ENCODE peak calls at places on chromosomes 11 and 22, in ten cellular contexts. One of them, this sample, is unnamed.

GRCh38 chr11:72418834-72419560 is 15.3 kb downstream of the CLPB start:
- DNase-seq in uterus: no peak
- DNase-seq in activated B cell treated with CpG ODN at 0.5 μM for 24 hours: no peak
- DNase-seq in fibroblast of pulmonary artery: no peak
- DNase-seq in AG09309: no peak
- DNase-seq in tibial nerve: no peak
- DNase-seq in body of pancreas: no peak
- DNase-seq in Calu3: no peak
- DNase-seq in HFFc6: no peak
- DNase-seq in thoracic aorta: no peak
- DNase-seq in this sample: no peak

GRCh38 chr22:45997077-45997774 is 20.3 kb upstream of the WNT7B start:
- DNase-seq in uterus: peak
- DNase-seq in activated B cell treated with CpG ODN at 0.5 μM for 24 hours: no peak
- DNase-seq in fibroblast of pulmonary artery: peak
- DNase-seq in AG09309: peak
- DNase-seq in tibial nerve: peak
- DNase-seq in body of pancreas: peak
- DNase-seq in Calu3: peak
- DNase-seq in HFFc6: peak
- DNase-seq in thoracic aorta: no peak
- DNase-seq in this sample: peak

GRCh38 chr22:30754971-30755759 is 60.5 kb downstream of the OSBP2 start:
- DNase-seq in uterus: peak
- DNase-seq in activated B cell treated with CpG ODN at 0.5 μM for 24 hours: no peak
- DNase-seq in fibroblast of pulmonary artery: peak
- DNase-seq in AG09309: peak
- DNase-seq in tibial nerve: peak
- DNase-seq in body of pancreas: peak
- DNase-seq in Calu3: peak
- DNase-seq in HFFc6: peak
- DNase-seq in thoracic aorta: no peak
- DNase-seq in this sample: peak

GRCh38 chr11:111745719-111746504 is 20.3 kb downstream of the PPP2R1B start:
- DNase-seq in uterus: no peak
- DNase-seq in activated B cell treated with CpG ODN at 0.5 μM for 24 hours: no peak
- DNase-seq in fibroblast of pulmonary artery: peak
- DNase-seq in AG09309: peak
- DNase-seq in tibial nerve: no peak
- DNase-seq in body of pancreas: no peak
- DNase-seq in Calu3: no peak
- DNase-seq in HFFc6: peak
- DNase-seq in thoracic aorta: no peak
- DNase-seq in this sample: no peak

GRCh38 chr11:121829159-121829643 is 286.8 kb downstream of the BLID start:
- DNase-seq in uterus: no peak
- DNase-seq in activated B cell treated with CpG ODN at 0.5 μM for 24 hours: no peak
- DNase-seq in fibroblast of pulmonary artery: peak
- DNase-seq in AG09309: peak
- DNase-seq in tibial nerve: peak
- DNase-seq in body of pancreas: peak
- DNase-seq in Calu3: no peak
- DNase-seq in HFFc6: peak
- DNase-seq in thoracic aorta: peak
- DNase-seq in this sample: no peak

GRCh38 chr11:125242141-125242780 is 77.7 kb downstream of the PKNOX2 start:
- DNase-seq in uterus: no peak
- DNase-seq in activated B cell treated with CpG ODN at 0.5 μM for 24 hours: no peak
- DNase-seq in fibroblast of pulmonary artery: no peak
- DNase-seq in AG09309: no peak
- DNase-seq in tibial nerve: no peak
- DNase-seq in body of pancreas: no peak
- DNase-seq in Calu3: no peak
- DNase-seq in HFFc6: no peak
- DNase-seq in thoracic aorta: no peak
- DNase-seq in this sample: no peak

GRCh38 chr11:65786786-65787636 is at the start of gene OVOL1:
- DNase-seq in uterus: no peak
- DNase-seq in activated B cell treated with CpG ODN at 0.5 μM for 24 hours: peak
- DNase-seq in fibroblast of pulmonary artery: no peak
- DNase-seq in AG09309: no peak
- DNase-seq in tibial nerve: no peak
- DNase-seq in body of pancreas: peak
- DNase-seq in Calu3: peak
- DNase-seq in HFFc6: no peak
- DNase-seq in thoracic aorta: no peak
- DNase-seq in this sample: no peak

GRCh38 chr22:39236321-39237275 is 8.2 kb downstream of the PDGFB start:
- DNase-seq in uterus: no peak
- DNase-seq in activated B cell treated with CpG ODN at 0.5 μM for 24 hours: no peak
- DNase-seq in fibroblast of pulmonary artery: no peak
- DNase-seq in AG09309: no peak
- DNase-seq in tibial nerve: peak
- DNase-seq in body of pancreas: peak
- DNase-seq in Calu3: no peak
- DNase-seq in HFFc6: no peak
- DNase-seq in thoracic aorta: no peak
- DNase-seq in this sample: no peak

GRCh38 chr11:38446336-38446735 is 1848.3 kb upstream of the RAG2 start:
- DNase-seq in uterus: no peak
- DNase-seq in activated B cell treated with CpG ODN at 0.5 μM for 24 hours: no peak
- DNase-seq in fibroblast of pulmonary artery: peak
- DNase-seq in AG09309: no peak
- DNase-seq in tibial nerve: no peak
- DNase-seq in body of pancreas: no peak
- DNase-seq in Calu3: no peak
- DNase-seq in HFFc6: no peak
- DNase-seq in thoracic aorta: no peak
- DNase-seq in this sample: no peak

GRCh38 chr11:84817998-84818397 is 809.1 kb downstream of the DLG2 start:
- DNase-seq in uterus: no peak
- DNase-seq in activated B cell treated with CpG ODN at 0.5 μM for 24 hours: no peak
- DNase-seq in fibroblast of pulmonary artery: peak
- DNase-seq in AG09309: peak
- DNase-seq in tibial nerve: no peak
- DNase-seq in body of pancreas: no peak
- DNase-seq in Calu3: no peak
- DNase-seq in HFFc6: no peak
- DNase-seq in thoracic aorta: no peak
- DNase-seq in this sample: no peak

GRCh38 chr11:105033344-105033743 is 1.6 kb downstream of the CASP1 start:
- DNase-seq in uterus: no peak
- DNase-seq in activated B cell treated with CpG ODN at 0.5 μM for 24 hours: no peak
- DNase-seq in fibroblast of pulmonary artery: no peak
- DNase-seq in AG09309: no peak
- DNase-seq in tibial nerve: no peak
- DNase-seq in body of pancreas: no peak
- DNase-seq in Calu3: no peak
- DNase-seq in HFFc6: no peak
- DNase-seq in thoracic aorta: no peak
- DNase-seq in this sample: no peak

DNA sequence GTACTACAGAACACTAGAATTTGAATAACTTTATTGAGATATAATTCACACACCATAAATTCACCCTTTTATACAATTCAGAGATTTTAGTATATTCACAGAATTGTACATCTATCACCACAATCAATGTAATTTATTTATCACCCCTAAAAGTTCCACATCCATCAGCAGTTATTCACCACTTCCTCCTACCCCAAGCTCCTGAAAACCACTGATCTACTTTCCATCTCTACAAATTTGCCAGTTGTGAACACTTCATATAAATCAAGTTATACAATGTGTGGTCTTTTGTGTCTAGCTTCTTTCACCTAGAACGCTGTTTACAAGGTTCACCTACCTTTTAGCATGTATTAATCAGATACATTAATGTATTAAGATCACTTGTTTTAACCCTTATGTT is 179.6 kb downstream of the TTC28 start:
- DNase-seq in uterus: no peak
- DNase-seq in activated B cell treated with CpG ODN at 0.5 μM for 24 hours: no peak
- DNase-seq in fibroblast of pulmonary artery: no peak
- DNase-seq in AG09309: no peak
- DNase-seq in tibial nerve: no peak
- DNase-seq in body of pancreas: no peak
- DNase-seq in Calu3: no peak
- DNase-seq in HFFc6: no peak
- DNase-seq in thoracic aorta: no peak
- DNase-seq in this sample: no peak
- TF ChIP-seq CTCF in uterus: no peak
- TF ChIP-seq CTCF in activated B cell treated with CpG ODN at 0.5 μM for 24 hours: no peak
- TF ChIP-seq CTCF in fibroblast of pulmonary artery: no peak
- TF ChIP-seq CTCF in AG09309: no peak
- TF ChIP-seq CTCF in tibial nerve: no peak
- TF ChIP-seq CTCF in body of pancreas: no peak
- TF ChIP-seq CTCF in Calu3: no peak
- TF ChIP-seq CTCF in HFFc6: no peak
- TF ChIP-seq CTCF in thoracic aorta: no peak
- TF ChIP-seq CTCF in this sample: no peak

DNA sequence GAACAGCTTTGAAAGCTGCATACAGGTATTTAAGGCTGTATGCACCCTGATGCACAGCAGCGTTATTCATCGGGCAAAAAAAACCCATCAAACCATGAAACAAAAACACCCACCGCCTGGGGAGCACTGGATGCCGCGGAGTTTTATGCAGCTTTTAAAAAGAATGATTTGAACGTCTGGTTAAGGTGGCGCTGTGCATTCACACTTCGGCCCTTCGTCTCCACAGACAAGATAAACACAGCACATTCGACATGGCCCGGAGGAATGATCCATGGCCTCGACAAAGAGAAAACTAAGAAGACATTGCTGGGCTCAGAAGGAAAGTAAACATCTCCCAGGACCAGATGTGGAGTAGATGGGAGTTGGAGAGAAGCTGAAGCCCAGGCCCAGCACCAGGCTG is 40.8 kb upstream of the GAL start:
- DNase-seq in uterus: no peak
- DNase-seq in activated B cell treated with CpG ODN at 0.5 μM for 24 hours: no peak
- DNase-seq in fibroblast of pulmonary artery: peak
- DNase-seq in AG09309: no peak
- DNase-seq in tibial nerve: peak
- DNase-seq in body of pancreas: no peak
- DNase-seq in Calu3: no peak
- DNase-seq in HFFc6: no peak
- DNase-seq in thoracic aorta: no peak
- DNase-seq in this sample: no peak
- TF ChIP-seq CTCF in uterus: no peak
- TF ChIP-seq CTCF in activated B cell treated with CpG ODN at 0.5 μM for 24 hours: no peak
- TF ChIP-seq CTCF in fibroblast of pulmonary artery: peak
- TF ChIP-seq CTCF in AG09309: no peak
- TF ChIP-seq CTCF in tibial nerve: no peak
- TF ChIP-seq CTCF in body of pancreas: no peak
- TF ChIP-seq CTCF in Calu3: no peak
- TF ChIP-seq CTCF in HFFc6: no peak
- TF ChIP-seq CTCF in thoracic aorta: no peak
- TF ChIP-seq CTCF in this sample: no peak

DNA sequence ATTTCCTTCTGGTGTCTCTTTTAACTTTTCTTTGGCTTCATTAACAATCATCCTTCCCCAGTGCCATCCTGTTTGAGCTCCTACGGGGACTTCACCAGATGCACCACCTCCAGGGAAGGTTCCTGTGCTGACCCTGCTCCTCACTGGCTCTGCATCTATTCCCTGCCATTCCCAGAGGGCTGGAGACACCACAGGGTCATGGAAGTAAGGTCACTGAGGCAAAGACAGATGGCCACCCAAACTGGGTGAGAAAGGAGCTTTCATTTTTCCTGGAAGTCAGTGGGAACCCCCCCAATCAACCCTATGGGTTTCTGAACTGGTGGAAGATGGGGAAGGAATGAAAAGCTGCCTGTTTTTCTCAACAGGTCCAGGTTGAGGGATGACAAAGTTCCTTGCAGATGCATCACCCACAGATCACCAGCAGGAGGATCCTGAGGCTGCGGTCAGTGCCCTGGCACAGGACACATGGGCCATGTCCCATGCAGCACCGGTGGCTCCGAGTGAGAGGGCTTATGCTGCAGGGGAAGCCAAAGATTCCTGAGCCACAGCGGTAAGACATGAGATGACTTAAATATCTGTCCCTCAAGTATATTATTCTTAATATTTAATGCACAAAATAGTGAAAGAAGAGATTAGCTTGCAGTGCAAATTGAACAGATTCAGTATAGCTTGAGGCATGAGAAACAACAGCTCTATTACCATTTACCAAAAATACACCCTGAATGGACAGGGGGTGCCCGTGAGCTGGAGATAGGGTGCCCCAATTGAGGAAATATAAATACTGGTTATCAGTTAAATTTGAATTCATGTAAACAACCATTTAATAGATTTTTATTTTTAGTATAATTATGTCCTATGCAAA is 73.0 kb upstream of the VPREB1 start:
- DNase-seq in uterus: no peak
- DNase-seq in activated B cell treated with CpG ODN at 0.5 μM for 24 hours: no peak
- DNase-seq in fibroblast of pulmonary artery: peak
- DNase-seq in AG09309: no peak
- DNase-seq in tibial nerve: no peak
- DNase-seq in body of pancreas: no peak
- DNase-seq in Calu3: peak
- DNase-seq in HFFc6: no peak
- DNase-seq in thoracic aorta: no peak
- DNase-seq in this sample: no peak
- TF ChIP-seq CTCF in uterus: no peak
- TF ChIP-seq CTCF in activated B cell treated with CpG ODN at 0.5 μM for 24 hours: no peak
- TF ChIP-seq CTCF in fibroblast of pulmonary artery: peak
- TF ChIP-seq CTCF in AG09309: peak
- TF ChIP-seq CTCF in tibial nerve: no peak
- TF ChIP-seq CTCF in body of pancreas: no peak
- TF ChIP-seq CTCF in Calu3: peak
- TF ChIP-seq CTCF in HFFc6: peak
- TF ChIP-seq CTCF in thoracic aorta: no peak
- TF ChIP-seq CTCF in this sample: no peak

DNA sequence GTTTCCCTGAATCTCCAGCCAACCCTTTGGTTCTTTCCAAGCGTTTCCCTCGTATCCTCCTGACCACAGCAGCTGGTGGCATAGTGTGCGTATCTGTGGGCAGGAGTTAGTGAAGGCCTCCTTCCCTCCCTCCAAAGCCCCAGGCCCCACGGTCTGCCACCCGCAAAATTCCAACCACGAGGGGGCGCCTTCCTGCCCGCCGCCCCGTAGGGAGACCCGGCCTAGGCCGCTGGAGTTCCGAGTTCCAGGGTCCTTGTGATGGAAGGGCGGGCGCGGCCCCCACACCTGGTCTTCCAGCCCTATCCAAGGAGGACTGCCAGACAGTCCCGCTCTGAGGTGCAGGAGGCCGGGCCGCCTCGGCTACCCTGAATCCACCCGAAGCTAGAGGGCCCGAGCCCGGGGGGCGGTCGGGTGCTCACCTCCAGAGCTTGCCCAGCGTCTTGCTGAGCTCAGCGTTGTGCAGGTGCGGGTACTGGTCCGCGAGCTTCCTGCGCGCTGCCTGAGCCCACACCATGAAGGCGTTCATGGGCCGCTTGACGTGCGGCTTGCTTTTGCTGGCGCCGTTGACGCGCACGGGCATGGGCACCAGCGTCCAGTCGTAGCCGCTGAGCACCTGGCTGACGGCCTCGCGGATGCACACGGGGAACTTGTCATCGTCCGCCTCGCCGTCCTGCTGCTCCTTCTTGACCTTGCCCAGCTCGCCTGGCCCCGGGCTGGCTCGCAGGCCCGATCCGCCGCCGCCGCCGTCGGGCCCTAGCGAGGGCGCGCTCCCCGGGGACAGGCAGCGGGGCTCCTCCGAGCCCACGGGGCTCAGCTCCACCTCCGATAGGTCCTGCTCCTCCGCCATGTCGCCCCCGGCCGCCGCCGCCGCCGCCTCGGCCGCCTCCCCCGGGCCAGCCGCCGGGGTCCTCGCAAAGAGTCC is 1.2 kb downstream of the SOX10 start:
- DNase-seq in uterus: no peak
- DNase-seq in activated B cell treated with CpG ODN at 0.5 μM for 24 hours: no peak
- DNase-seq in fibroblast of pulmonary artery: no peak
- DNase-seq in AG09309: no peak
- DNase-seq in tibial nerve: no peak
- DNase-seq in body of pancreas: no peak
- DNase-seq in Calu3: no peak
- DNase-seq in HFFc6: no peak
- DNase-seq in thoracic aorta: no peak
- DNase-seq in this sample: no peak
- TF ChIP-seq CTCF in uterus: no peak
- TF ChIP-seq CTCF in activated B cell treated with CpG ODN at 0.5 μM for 24 hours: no peak
- TF ChIP-seq CTCF in fibroblast of pulmonary artery: peak
- TF ChIP-seq CTCF in AG09309: peak
- TF ChIP-seq CTCF in tibial nerve: peak
- TF ChIP-seq CTCF in body of pancreas: no peak
- TF ChIP-seq CTCF in Calu3: no peak
- TF ChIP-seq CTCF in HFFc6: peak
- TF ChIP-seq CTCF in thoracic aorta: no peak
- TF ChIP-seq CTCF in this sample: no peak

This sample was measured in ovary.